ENCODE peak calls at places on chromosomes 1 and 21, in six cellular contexts. F is PC-3, A is Karpas-422, V is MM.1S, T is HCT116, C is SK-N-SH. M is an unnamed sample. For H3K9me3 and H3K9me2, the result is how much of the 10 kb centered on the place peaks cover.

GRCh38 chr1:165928075-165928731 is 100.8 kb downstream of the UCK2 start:
- DNase-seq in F (peak), A (peak), V (peak), T (peak), C (peak), M (peak)

GRCh38 chr1:51192213-51192843 is 43.7 kb upstream of the RNF11 start:
- DNase-seq in F (peak), A (peak), V (peak), T (peak), C (peak), M (peak)

GRCh38 chr1:62395291-62395690 is 41.6 kb upstream of the USP1 start:
- DNase-seq in F (no peak), A (no peak), V (no peak), T (no peak), C (no peak), M (no peak)

GRCh38 chr1:15584489-15585363 is at the start of gene AGMAT:
- DNase-seq in F (peak), A (peak), V (peak), T (no peak), C (peak), M (peak)

GRCh38 chr1:201171063-201172036 is 17.1 kb upstream of the TMEM9 start:
- DNase-seq in F (peak), A (no peak), V (peak), T (peak), C (peak), M (peak)

GRCh38 chr1:19044471-19044870 is 88.0 kb upstream of the IFFO2 start:
- DNase-seq in F (no peak), A (no peak), V (no peak), T (no peak), C (peak), M (no peak)

GRCh38 chr1:9437931-9438330 is 101.3 kb upstream of the SLC25A33 start:
- DNase-seq in F (peak), A (no peak), V (no peak), T (no peak), C (no peak), M (peak)

GRCh38 chr1:153231363-153231762 is 14.0 kb downstream of the PRR9 start:
- DNase-seq in F (no peak), A (no peak), V (no peak), T (no peak), C (no peak), M (peak)

GRCh38 chr1:170537798-170538503 is 6.0 kb downstream of the GORAB start:
- DNase-seq in F (no peak), A (no peak), V (no peak), T (no peak), C (no peak), M (peak)

GRCh38 chr1:116950497-116951174 is 40.9 kb downstream of the PTGFRN start:
- DNase-seq in F (no peak), A (no peak), V (no peak), T (no peak), C (no peak), M (peak)

GRCh38 chr1:200837931-200838571 is 34.7 kb upstream of the GPR25 start:
- DNase-seq in F (peak), A (peak), V (peak), T (peak), C (no peak), M (peak)

GRCh38 chr21:39387461-39388037 is 38.7 kb upstream of the HMGN1 start:
- DNase-seq in F (peak), A (peak), V (peak), T (peak), C (peak), M (peak)

GRCh38 chr1:16209847-16210407 is 2.5 kb downstream of the ARHGEF19 start:
- DNase-seq in F (no peak), A (no peak), V (no peak), T (no peak), C (no peak), M (no peak)

GRCh38 chr1:198151688-198152087 is 5.1 kb upstream of the NEK7 start:
- DNase-seq in F (no peak), A (no peak), V (no peak), T (no peak), C (no peak), M (no peak)

GRCh38 chr21:15063081-15063820 is 1.5 kb downstream of the NRIP1 start:
- DNase-seq in F (peak), A (no peak), V (peak), T (no peak), C (no peak), M (peak)

GRCh38 chr1:162056043-162056442 is 13.4 kb upstream of the NOS1AP start:
- DNase-seq in F (peak), A (peak), V (peak), T (peak), C (peak), M (peak)

GRCh38 chr1:157673008-157673407 is 27.6 kb downstream of the FCRL3 start:
- DNase-seq in F (no peak), A (no peak), V (no peak), T (no peak), C (no peak), M (no peak)

GRCh38 chr1:157671895-157672294 is 28.7 kb downstream of the FCRL3 start:
- DNase-seq in F (peak), A (no peak), V (no peak), T (no peak), C (no peak), M (peak)
- H3K9me3 ChIP-seq in F (under half), A (under half), V (under half), T (under half), C (under half), M (under half)

DNA sequence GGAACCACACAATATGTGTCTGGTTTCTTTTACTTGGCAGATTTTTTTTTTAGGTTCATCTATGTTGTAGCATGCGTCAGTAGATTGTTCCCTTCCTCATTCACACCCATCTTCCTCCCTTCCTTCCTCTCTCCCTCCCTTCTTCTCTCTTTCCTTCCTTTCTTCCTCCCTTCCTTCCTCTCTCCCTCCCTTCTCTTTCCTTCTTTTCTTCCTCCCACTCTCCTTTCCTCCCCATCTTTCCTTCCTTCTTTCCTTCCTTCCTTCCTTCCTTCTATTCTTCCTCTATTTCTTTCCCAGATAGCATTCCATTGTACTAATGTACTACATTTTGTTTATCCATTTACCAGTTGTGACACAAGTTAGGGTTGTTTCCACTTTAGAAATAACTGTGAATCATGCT is 218.0 kb downstream of the RGS7 start:
- DNase-seq in F (no peak), A (no peak), V (no peak), T (no peak), C (no peak), M (no peak)
- H3K9me2 ChIP-seq in F (under half), A (under half), V (under half), T (under half), C (under half), M (under half)

DNA sequence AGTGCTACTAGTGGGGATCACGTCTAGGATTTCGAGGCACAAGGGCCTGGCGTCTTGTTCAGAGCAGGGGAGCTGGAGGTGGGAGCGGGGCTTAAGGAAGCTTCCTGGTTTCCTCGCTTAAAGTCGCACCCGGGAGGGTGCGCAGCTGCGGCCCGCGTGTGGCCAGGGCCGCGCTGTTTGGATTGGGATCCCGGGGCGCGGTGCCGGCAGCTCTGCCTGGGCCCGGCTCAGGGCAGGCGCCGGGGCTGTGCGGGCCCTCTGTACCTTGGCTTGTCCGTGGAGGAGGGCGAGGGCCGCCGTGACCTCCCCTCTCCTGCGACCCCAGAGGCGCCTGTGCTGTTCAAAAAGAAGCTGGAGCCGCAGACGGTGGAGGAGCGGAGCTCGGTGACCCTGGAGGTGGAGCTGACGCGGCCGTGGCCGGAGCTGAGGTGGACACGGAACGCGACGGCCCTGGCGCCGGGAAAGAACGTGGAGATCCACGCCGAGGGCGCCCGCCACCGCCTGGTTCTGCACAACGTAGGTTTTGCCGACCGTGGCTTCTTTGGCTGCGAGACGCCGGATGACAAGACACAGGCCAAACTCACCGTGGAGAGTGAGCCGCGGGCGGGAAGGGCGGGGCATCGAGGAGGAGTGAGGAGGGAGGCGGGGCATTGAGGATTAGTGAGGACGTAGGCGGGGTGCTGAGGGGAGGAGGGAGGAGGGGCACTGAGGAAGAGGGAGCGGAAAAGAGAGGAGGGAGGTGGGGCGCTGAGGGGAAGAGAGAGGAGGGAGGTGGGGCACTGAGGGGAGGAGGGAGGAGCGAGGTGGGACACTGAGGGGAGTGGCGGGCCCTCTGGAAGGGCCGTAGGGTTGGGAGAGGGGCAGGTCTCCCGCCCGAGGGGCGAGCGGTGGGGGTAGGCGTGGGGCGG is 67.8 kb downstream of the OBSCN start:
- DNase-seq in F (peak), A (peak), V (peak), T (peak), C (peak), M (peak)
- H3K9ac ChIP-seq in F (peak), A (peak), V (no peak), T (peak), C (no peak), M (peak)

GRCh38 chr21:44737706-44738354 is 26.5 kb upstream of the TSPEAR start:
- DNase-seq in F (peak), A (no peak), V (no peak), T (no peak), C (no peak), M (peak)
- H3K9me3 ChIP-seq in F (under half), A (under half), V (under half), T (under half), C (under half), M (under half)

DNA sequence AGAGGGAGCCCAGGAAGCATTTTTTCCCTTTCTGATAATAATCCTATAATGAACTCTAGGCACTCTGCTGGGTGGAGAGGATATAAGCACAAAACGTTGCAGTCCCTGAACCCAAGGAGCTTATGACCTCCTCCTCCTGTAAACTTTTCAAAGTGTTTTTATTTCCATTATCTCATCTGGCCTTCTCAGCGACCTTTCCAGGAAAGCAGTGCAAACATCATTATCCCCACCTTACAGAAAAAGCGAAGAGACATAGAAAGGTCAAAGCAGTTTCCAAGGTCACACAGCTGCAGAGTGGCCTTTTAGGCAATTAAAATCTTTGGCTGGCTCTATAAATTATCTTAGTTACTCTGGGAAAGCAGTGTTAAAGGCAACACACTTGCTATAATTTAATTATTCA is 63.8 kb downstream of the OLFML3 start:
- DNase-seq in F (no peak), A (no peak), V (no peak), T (no peak), C (no peak), M (no peak)
- H3K9me2 ChIP-seq in F (under half), A (under half), V (under half), T (under half), C (under half), M (under half)

M was measured in GM23248.